ENCODE peak calls at places on chromosomes 7 and 10, in nine cellular contexts. A is A673; H is MM.1S; E is GM23248; Y is GM23338; Q is CD4-positive, alpha-beta T cell; X is small intestine; D is caudate nucleus; J is dorsolateral prefrontal cortex. P is an unnamed sample.

GRCh38 chr10:27223964-27224363 is 16.6 kb downstream of the ACBD5 start:
- DNase-seq in A (peak; percentile 41), H (peak; percentile 61), E (peak; percentile 62), Y (peak; percentile 77), Q (peak; percentile 15), X (peak; percentile 58), D (no peak), J (no peak), P (no peak)

GRCh38 chr10:5043716-5044115 is 40.1 kb upstream of the AKR1C2 start:
- DNase-seq in A (peak; percentile 48), H (no peak), E (peak; percentile 49), Y (no peak), Q (no peak), X (peak; percentile 58), D (no peak), J (no peak), P (no peak)

GRCh38 chr10:78249690-78250089 is 216.0 kb downstream of the RPS24 start:
- DNase-seq in A (no peak), H (no peak), E (no peak), Y (no peak), Q (no peak), X (no peak), D (no peak), J (no peak), P (no peak)

GRCh38 chr10:92844746-92845145 is 3.6 kb upstream of the EXOC6 start:
- DNase-seq in A (no peak), H (no peak), E (no peak), Y (peak; percentile 35), Q (no peak), X (peak; percentile 59), D (no peak), J (no peak), P (no peak)

GRCh38 chr10:119340893-119341235 is 133.5 kb downstream of the GRK5 start:
- DNase-seq in A (no peak), H (no peak), E (no peak), Y (no peak), Q (no peak), X (no peak), D (no peak), J (no peak), P (no peak)

GRCh38 chr10:89283174-89283987 is 18.5 kb upstream of the IFIT2 start:
- DNase-seq in A (no peak), H (no peak), E (peak; percentile 69), Y (no peak), Q (no peak), X (no peak), D (no peak), J (no peak), P (no peak)

GRCh38 chr10:72087969-72088878 is at the start of gene SPOCK2:
- DNase-seq in A (no peak), H (no peak), E (peak; percentile 39), Y (peak; percentile 64), Q (peak; percentile 74), X (peak; percentile 37), D (no peak), J (peak; percentile 73), P (peak; percentile 31)

GRCh38 chr10:121570316-121570715 is 27.9 kb downstream of the FGFR2 start:
- DNase-seq in A (no peak), H (no peak), E (no peak), Y (no peak), Q (no peak), X (no peak), D (no peak), J (no peak), P (no peak)

GRCh38 chr7:30521532-30521931 is 16.9 kb upstream of the GGCT start:
- DNase-seq in A (no peak), H (no peak), E (peak; percentile 76), Y (no peak), Q (no peak), X (peak; percentile 36), D (no peak), J (no peak), P (no peak)

GRCh38 chr10:29595636-29596225 is 39.0 kb downstream of the SVIL start:
- DNase-seq in A (no peak), H (no peak), E (no peak), Y (no peak), Q (no peak), X (no peak), D (no peak), J (no peak), P (no peak)

GRCh38 chr7:55534916-55535636 is 37.2 kb downstream of the VOPP1 start:
- DNase-seq in A (no peak), H (peak; percentile 56), E (no peak), Y (no peak), Q (no peak), X (no peak), D (no peak), J (no peak), P (no peak)

GRCh38 chr10:123170961-123171360 is 16.8 kb downstream of the BUB3 start:
- DNase-seq in A (no peak), H (no peak), E (no peak), Y (no peak), Q (no peak), X (no peak), D (no peak), J (no peak), P (no peak)

GRCh38 chr10:78774999-78775711 is 293.6 kb upstream of the ZMIZ1 start:
- DNase-seq in A (no peak), H (no peak), E (no peak), Y (no peak), Q (no peak), X (peak; percentile 31), D (no peak), J (no peak), P (no peak)

GRCh38 chr7:153886506-153887391 is 165.4 kb upstream of the DPP6 start:
- DNase-seq in A (no peak), H (no peak), E (peak; percentile 1), Y (no peak), Q (no peak), X (no peak), D (peak; percentile 36), J (peak; percentile 57), P (no peak)

GRCh38 chr10:3167611-3168330 is 4.8 kb downstream of the PITRM1 start:
- DNase-seq in A (no peak), H (no peak), E (no peak), Y (no peak), Q (no peak), X (no peak), D (no peak), J (no peak), P (no peak)

GRCh38 chr10:63416376-63416775 is 49.4 kb downstream of the JMJD1C start:
- DNase-seq in A (peak; percentile 47), H (no peak), E (peak; percentile 41), Y (no peak), Q (no peak), X (no peak), D (no peak), J (no peak), P (no peak)

GRCh38 chr10:86334515-86335085 is 32.0 kb downstream of the GRID1 start:
- DNase-seq in A (no peak), H (no peak), E (no peak), Y (peak; percentile 66), Q (no peak), X (no peak), D (no peak), J (peak; percentile 26), P (no peak)

GRCh38 chr7:151345576-151345975 is 4.0 kb downstream of the NUB1 start:
- DNase-seq in A (no peak), H (no peak), E (no peak), Y (no peak), Q (no peak), X (no peak), D (no peak), J (no peak), P (no peak)
- H3K27ac ChIP-seq in A (no peak overlapping the region), H (no peak overlapping the region), E (no peak overlapping the region), Y (no peak overlapping the region), Q (no peak overlapping the region), X (peak overlapping the region; percentile 87), D (no peak overlapping the region), J (no peak overlapping the region), P (no peak overlapping the region)

GRCh38 chr10:114915294-114915693 is 22.7 kb upstream of the TRUB1 start:
- DNase-seq in A (peak; percentile 26), H (no peak), E (no peak), Y (no peak), Q (no peak), X (peak; percentile 74), D (no peak), J (no peak), P (no peak)

GRCh38 chr10:114908896-114909295 is 29.1 kb upstream of the TRUB1 start:
- DNase-seq in A (no peak), H (no peak), E (peak; percentile 23), Y (no peak), Q (no peak), X (no peak), D (no peak), J (no peak), P (no peak)

GRCh38 chr10:114914545-114914944 is 23.4 kb upstream of the TRUB1 start:
- DNase-seq in A (no peak), H (no peak), E (no peak), Y (no peak), Q (no peak), X (no peak), D (no peak), J (no peak), P (no peak)

GRCh38 chr10:114911801-114912479 is 26.1 kb upstream of the TRUB1 start:
- DNase-seq in A (no peak), H (no peak), E (no peak), Y (no peak), Q (no peak), X (no peak), D (no peak), J (no peak), P (no peak)

DNA sequence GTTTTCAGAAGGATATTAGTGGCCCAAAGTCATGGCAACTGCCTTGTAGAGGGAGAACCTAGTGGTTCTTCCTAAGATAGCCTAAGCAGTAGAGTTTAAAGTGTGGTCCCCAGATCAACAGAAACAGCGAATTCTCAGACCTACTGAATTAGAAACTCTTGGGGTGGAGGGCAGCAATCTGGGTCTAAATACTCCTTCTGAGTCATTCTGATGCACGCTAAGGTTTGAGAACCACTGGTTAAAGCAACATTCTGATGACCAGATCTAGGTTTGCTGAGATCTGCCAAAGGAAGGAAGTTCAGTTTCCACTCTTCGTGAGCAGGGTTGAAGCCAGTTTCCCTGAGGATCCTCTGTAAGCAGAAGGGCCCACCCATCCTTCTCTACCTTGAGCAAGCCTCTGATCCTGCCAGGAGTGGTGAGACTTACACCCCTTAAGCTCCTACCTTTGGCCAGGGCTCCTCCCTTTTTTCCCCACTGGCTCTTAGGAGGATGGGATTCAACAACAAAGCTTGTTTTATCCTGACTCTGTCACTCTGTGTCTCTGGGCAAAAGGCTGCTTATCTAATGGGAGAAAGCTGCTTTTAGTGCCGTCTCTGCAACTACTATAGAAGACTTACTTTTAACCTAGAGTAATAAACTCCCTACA is 26.8 kb upstream of the TRUB1 start:
- DNase-seq in A (no peak), H (no peak), E (no peak), Y (no peak), Q (no peak), X (no peak), D (no peak), J (no peak), P (no peak)
- H3K27ac ChIP-seq in A (no peak overlapping the region), H (no peak overlapping the region), E (no peak overlapping the region), Y (no peak overlapping the region), Q (no peak overlapping the region), X (no peak overlapping the region), D (no peak overlapping the region), J (no peak overlapping the region), P (no peak overlapping the region)

GRCh38 chr7:25790261-25790660 is 361.7 kb upstream of the NFE2L3 start:
- DNase-seq in A (no peak), H (no peak), E (peak; percentile 55), Y (no peak), Q (no peak), X (no peak), D (no peak), J (no peak), P (no peak)
- H3K27ac ChIP-seq in A (no peak overlapping the region), H (no peak overlapping the region), E (no peak overlapping the region), Y (no peak overlapping the region), Q (no peak overlapping the region), X (no peak overlapping the region), D (no peak overlapping the region), J (no peak overlapping the region), P (no peak overlapping the region)

GRCh38 chr10:31621733-31622132 is 302.7 kb downstream of the ZEB1 start:
- DNase-seq in A (no peak), H (no peak), E (no peak), Y (no peak), Q (no peak), X (no peak), D (no peak), J (no peak), P (no peak)
- H3K27ac ChIP-seq in A (no peak overlapping the region), H (no peak overlapping the region), E (no peak overlapping the region), Y (no peak overlapping the region), Q (no peak overlapping the region), X (no peak overlapping the region), D (no peak overlapping the region), J (no peak overlapping the region), P (no peak overlapping the region)

P was measured in substantia nigra.